ENCODE peak calls at places on chromosomes 2 and 18, in seven cellular contexts. S is heart left ventricle, H is transverse colon, G is adrenal gland, J is HepG2, P is A549, T is spleen. A is an unnamed sample.

GRCh38 chr2:129641371-129641770 is 338.1 kb upstream of the RAB6C start:
- DNase-seq in S (no peak), H (no peak), G (no peak), J (no peak), P (no peak), T (no peak), A (no peak)

GRCh38 chr2:7031424-7032245 is 114.4 kb downstream of the RNF144A start:
- DNase-seq in S (no peak), H (peak), G (no peak), J (peak), P (peak), T (peak), A (no peak)

GRCh38 chr2:204012081-204012653 is 75.6 kb downstream of the ICOS start:
- DNase-seq in S (peak), H (peak), G (no peak), J (no peak), P (no peak), T (no peak), A (no peak)

GRCh38 chr18:31219395-31219794 is 56.7 kb upstream of the DSC1 start:
- DNase-seq in S (no peak), H (no peak), G (no peak), J (no peak), P (no peak), T (no peak), A (no peak)

GRCh38 chr2:239985356-239985755 is 39.8 kb downstream of the NDUFA10 start:
- DNase-seq in S (no peak), H (no peak), G (no peak), J (no peak), P (peak), T (no peak), A (no peak)

GRCh38 chr2:10019174-10019971 is 24.0 kb upstream of the KLF11 start:
- DNase-seq in S (no peak), H (no peak), G (no peak), J (peak), P (no peak), T (peak), A (peak)

GRCh38 chr2:238260879-238261278 is 21.0 kb upstream of the HES6 start:
- DNase-seq in S (peak), H (no peak), G (no peak), J (peak), P (no peak), T (no peak), A (no peak)

GRCh38 chr18:67652296-67652695 is 135.8 kb upstream of the DSEL start:
- DNase-seq in S (no peak), H (no peak), G (no peak), J (no peak), P (no peak), T (no peak), A (no peak)

GRCh38 chr18:51463483-51464136 is 266.1 kb upstream of the MEX3C start:
- DNase-seq in S (no peak), H (no peak), G (no peak), J (no peak), P (no peak), T (no peak), A (no peak)

GRCh38 chr2:128027801-128028667 is at the start of gene SAP130:
- DNase-seq in S (peak), H (peak), G (peak), J (peak), P (peak), T (peak), A (peak)
- TF ChIP-seq POLR2A in S (peak), H (peak), G (peak), J (no peak), P (peak), T (peak), A (peak)

DNA sequence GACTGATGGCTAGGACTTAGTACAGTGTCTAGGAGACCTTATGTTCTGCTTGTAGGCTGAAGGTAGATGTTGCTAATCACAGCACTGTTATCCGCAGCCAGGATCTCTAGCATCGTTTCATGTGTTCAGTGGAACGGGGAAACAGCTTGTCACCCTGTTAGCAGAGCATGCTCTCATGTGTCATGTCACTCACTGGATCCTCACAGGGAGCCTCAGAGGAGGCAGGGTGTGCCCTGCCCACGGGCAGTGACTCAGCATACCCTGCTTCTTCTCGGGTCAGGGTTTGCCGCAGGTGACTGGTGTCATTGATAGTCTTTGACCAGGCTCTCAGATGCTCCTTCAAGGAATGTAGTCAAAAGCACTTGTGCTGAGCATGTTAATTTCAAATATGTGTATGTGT is 44.4 kb downstream of the RPIA start:
- DNase-seq in S (no peak), H (peak), G (no peak), J (no peak), P (peak), T (no peak), A (no peak)
- TF ChIP-seq POLR2A in S (no peak), H (no peak), G (no peak), J (no peak), P (no peak), T (no peak), A (no peak)

DNA sequence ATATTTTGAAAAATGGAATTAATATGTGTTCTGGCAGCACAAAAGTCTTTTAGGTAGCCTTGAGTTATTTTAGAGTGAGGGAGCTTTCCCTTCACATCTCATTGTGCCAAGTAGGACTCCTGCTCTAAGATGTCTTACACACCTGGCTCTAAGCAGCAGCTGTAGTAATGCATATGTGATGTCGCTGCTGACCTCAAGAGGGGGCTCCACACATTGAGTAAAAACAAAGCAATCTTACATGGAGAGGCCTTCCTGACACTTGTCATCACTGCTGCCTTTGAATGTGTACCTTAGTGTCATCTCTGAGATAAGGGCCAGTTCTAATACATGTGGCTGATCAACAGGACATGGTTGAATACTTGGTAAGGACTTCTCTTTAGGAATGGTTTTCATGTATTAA is 75.8 kb downstream of the ACTR3 start:
- DNase-seq in S (no peak), H (no peak), G (no peak), J (peak), P (peak), T (no peak), A (peak)
- TF ChIP-seq POLR2A in S (no peak), H (no peak), G (no peak), J (no peak), P (no peak), T (no peak), A (no peak)

DNA sequence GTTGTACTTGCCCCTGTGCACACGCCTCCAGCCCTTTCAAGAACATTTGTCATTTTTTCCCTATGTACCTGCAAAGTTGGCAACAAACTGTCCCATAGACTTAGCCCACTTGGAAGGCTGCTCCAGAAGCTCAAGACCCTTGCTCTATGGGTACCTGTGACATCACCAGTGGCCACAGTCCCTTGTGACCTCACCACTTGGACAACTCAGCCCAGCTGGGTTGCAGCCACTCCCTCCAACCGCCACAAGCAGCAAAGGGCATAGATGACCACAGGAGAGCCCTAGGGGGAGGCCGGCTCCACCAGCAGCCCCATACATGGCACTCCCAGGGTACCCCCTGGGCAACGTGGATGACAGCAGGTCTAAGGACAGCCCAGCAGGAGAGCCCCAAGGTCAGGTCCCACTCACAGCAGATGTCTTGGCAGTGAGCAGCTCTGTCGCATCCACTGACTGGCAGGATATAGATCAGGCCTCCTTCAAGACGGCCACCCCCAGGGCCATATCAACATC is at the start of gene TEX44:
- DNase-seq in S (peak), H (no peak), G (no peak), J (no peak), P (no peak), T (no peak), A (no peak)
- TF ChIP-seq POLR2A in S (no peak), H (no peak), G (no peak), J (no peak), P (no peak), T (no peak), A (no peak)

GRCh38 chr2:241229563-241230401 is 41.3 kb downstream of the ANO7 start:
- DNase-seq in S (no peak), H (no peak), G (no peak), J (no peak), P (no peak), T (peak), A (no peak)
- TF ChIP-seq POLR2A in S (no peak), H (no peak), G (no peak), J (no peak), P (no peak), T (no peak), A (no peak)

DNA sequence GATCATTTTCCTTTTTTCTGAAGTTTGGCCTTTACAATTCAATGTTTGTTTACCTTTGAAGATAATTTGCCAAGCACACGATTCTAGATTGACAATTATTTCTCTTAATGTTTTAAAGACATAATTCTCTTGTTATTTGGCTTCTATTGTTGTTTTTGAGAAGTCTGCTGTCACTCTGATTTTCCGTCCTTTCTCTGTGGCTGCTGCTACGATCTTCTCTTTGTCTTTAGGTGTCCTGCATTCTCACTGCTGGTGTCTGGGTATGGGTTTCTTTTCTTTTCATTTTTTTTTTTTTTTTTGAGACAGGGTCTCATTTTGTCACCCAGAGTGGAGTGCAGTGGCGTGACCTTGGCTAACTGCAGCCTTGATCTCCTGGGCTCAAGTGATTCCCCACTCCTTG is 15.1 kb upstream of the FAM228A start:
- DNase-seq in S (no peak), H (no peak), G (no peak), J (no peak), P (no peak), T (no peak), A (no peak)
- TF ChIP-seq POLR2A in S (no peak), H (no peak), G (no peak), J (no peak), P (no peak), T (no peak), A (no peak)

GRCh38 chr18:2846638-2847340 is at the start of gene EMILIN2:
- DNase-seq in S (peak), H (peak), G (peak), J (no peak), P (no peak), T (peak), A (peak)
- TF ChIP-seq POLR2A in S (no peak), H (peak), G (peak), J (no peak), P (no peak), T (peak), A (no peak)

DNA sequence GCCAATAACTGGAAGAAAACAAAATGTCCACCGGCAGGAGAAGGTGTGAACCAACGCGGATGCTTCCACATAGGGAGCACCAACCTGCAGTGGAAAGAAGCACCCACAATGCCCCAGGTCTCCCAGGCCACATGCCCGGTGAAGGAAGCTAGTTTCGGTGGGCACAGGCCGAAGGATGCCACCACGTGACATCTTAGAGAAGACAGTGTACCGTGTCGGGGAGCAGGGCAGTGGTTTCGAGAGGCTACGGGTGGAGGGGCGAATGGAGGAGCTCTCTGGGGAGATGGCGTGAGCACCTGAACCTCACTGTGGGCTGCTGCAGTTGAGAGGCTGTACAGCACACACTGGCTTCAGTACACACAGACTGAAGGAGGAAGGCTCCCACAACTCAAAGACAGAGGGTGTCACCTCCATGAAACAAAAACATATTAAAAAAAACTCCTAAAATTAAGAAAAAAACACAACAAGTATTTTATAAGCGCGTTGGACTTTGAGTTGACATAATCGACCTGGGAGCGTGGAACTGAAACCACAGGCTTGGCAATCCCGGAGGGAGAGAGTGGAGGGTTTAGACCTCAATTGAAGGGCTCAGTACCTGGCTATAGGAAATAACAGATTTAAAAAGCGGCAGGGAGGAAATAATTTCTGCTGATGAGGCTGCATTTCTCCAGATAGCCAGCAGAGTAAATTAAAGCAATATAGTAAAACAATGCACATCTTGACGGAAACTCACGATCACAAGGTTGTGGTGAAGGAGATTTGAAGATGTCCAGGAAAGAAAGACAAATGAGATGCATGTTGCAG is 160.1 kb downstream of the RTP5 start:
- DNase-seq in S (no peak), H (no peak), G (peak), J (no peak), P (no peak), T (peak), A (no peak)
- TF ChIP-seq POLR2A in S (no peak), H (no peak), G (no peak), J (no peak), P (no peak), T (no peak), A (no peak)

GRCh38 chr2:88144271-88144670 is 16.4 kb upstream of the FABP1 start:
- DNase-seq in S (no peak), H (no peak), G (no peak), J (no peak), P (no peak), T (no peak), A (no peak)

GRCh38 chr2:88148929-88149438 is 21.1 kb upstream of the FABP1 start:
- DNase-seq in S (no peak), H (no peak), G (no peak), J (no peak), P (no peak), T (no peak), A (no peak)

GRCh38 chr2:88146590-88146989 is 18.7 kb upstream of the FABP1 start:
- DNase-seq in S (no peak), H (no peak), G (no peak), J (no peak), P (no peak), T (no peak), A (no peak)

GRCh38 chr2:88144914-88145497 is 17.1 kb upstream of the FABP1 start:
- DNase-seq in S (no peak), H (peak), G (no peak), J (no peak), P (no peak), T (no peak), A (no peak)

GRCh38 chr2:88147145-88147544 is 19.3 kb upstream of the FABP1 start:
- DNase-seq in S (no peak), H (no peak), G (no peak), J (no peak), P (no peak), T (no peak), A (no peak)
- TF ChIP-seq POLR2A in S (no peak), H (no peak), G (no peak), J (no peak), P (no peak), T (no peak), A (no peak)

GRCh38 chr18:45248240-45248903 is 366.9 kb upstream of the SLC14A2 start:
- DNase-seq in S (peak), H (no peak), G (peak), J (no peak), P (no peak), T (no peak), A (peak)

GRCh38 chr18:45249306-45249705 is 366.0 kb upstream of the SLC14A2 start:
- DNase-seq in S (no peak), H (no peak), G (no peak), J (no peak), P (no peak), T (no peak), A (peak)

GRCh38 chr18:45251236-45251635 is 364.0 kb upstream of the SLC14A2 start:
- DNase-seq in S (no peak), H (no peak), G (no peak), J (no peak), P (no peak), T (no peak), A (no peak)

GRCh38 chr18:45252474-45252873 is 362.8 kb upstream of the SLC14A2 start:
- DNase-seq in S (no peak), H (no peak), G (no peak), J (no peak), P (no peak), T (no peak), A (no peak)

DNA sequence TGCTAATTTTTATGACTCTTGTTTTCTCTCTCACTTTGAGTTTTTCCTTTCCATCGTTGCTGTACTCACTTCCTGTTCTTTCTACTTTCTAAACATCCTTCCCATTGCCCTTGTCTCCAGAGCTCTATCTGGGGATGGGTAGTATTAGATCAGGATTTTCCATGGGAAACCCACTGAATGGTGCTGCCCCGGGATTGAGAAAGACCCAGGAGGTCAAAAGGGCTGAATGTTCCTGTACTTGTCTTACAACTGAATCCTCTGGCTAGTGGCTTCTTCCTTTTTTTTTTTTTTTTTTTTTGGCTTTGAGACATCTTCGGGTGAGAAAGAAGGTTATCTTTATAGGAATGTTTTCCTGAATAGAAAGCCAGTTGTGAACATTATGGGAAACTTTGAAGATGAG is 364.8 kb upstream of the SLC14A2 start:
- DNase-seq in S (no peak), H (no peak), G (peak), J (no peak), P (no peak), T (no peak), A (no peak)
- TF ChIP-seq POLR2A in S (no peak), H (no peak), G (no peak), J (no peak), P (no peak), T (no peak), A (no peak)